ENCODE peak calls at places on chromosomes 11 and 22, in eight cellular contexts. L is GM12878; E is stimulated activated CD8-positive, alpha-beta memory T cell treated with anti-CD3 and anti-CD28 coated beads, Interleukin-4, amount 100 ng/mL, for 48 hours; Z is hippocampal formation; U is activated naive CD4-positive, alpha-beta T cell treated with anti-CD3 and anti-CD28 coated beads, Interleukin-2, amount 50 U/mL, for 16 hours; A is T-cell; D is bronchial epithelial cell; P is G401. T is an unnamed sample.

GRCh38 chr11:66727282-66727882 is 1.6 kb downstream of the SPTBN2 start:
- DNase-seq in L (no peak), E (peak; percentile 36), Z (no peak), U (no peak), A (no peak), D (no peak), P (peak; percentile 79), T (peak; percentile 51)

GRCh38 chr11:61972796-61973602 is 5.6 kb upstream of the FTH1 start:
- DNase-seq in L (no peak), E (no peak), Z (no peak), U (no peak), A (no peak), D (peak; percentile 97), P (peak; percentile 23), T (no peak)

GRCh38 chr11:97948793-97949192 is 1072.0 kb upstream of the CNTN5 start:
- DNase-seq in L (no peak), E (no peak), Z (no peak), U (no peak), A (no peak), D (no peak), P (no peak), T (no peak)

GRCh38 chr22:28053871-28054621 is 135.0 kb upstream of the PITPNB start:
- DNase-seq in L (no peak), E (no peak), Z (no peak), U (no peak), A (no peak), D (no peak), P (no peak), T (no peak)

GRCh38 chr11:4194889-4195288 is 100.3 kb downstream of the RRM1 start:
- DNase-seq in L (no peak), E (no peak), Z (no peak), U (no peak), A (no peak), D (no peak), P (no peak), T (no peak)

GRCh38 chr11:17813391-17814059 is 78.9 kb downstream of the KCNC1 start:
- DNase-seq in L (no peak), E (no peak), Z (no peak), U (no peak), A (no peak), D (no peak), P (peak; percentile 85), T (no peak)

GRCh38 chr11:2688381-2689231 is 11.2 kb downstream of the KCNQ1OT1 start:
- DNase-seq in L (no peak), E (no peak), Z (no peak), U (no peak), A (no peak), D (no peak), P (no peak), T (no peak)

GRCh38 chr11:72787262-72788104 is 6.4 kb downstream of the STARD10 start:
- DNase-seq in L (no peak), E (peak; percentile 33), Z (no peak), U (no peak), A (no peak), D (no peak), P (no peak), T (no peak)

GRCh38 chr11:125952973-125953372 is 7.1 kb downstream of the VSIG10L2 start:
- DNase-seq in L (no peak), E (no peak), Z (no peak), U (no peak), A (no peak), D (no peak), P (peak; percentile 94), T (no peak)

GRCh38 chr11:32153747-32154146 is 62.9 kb downstream of the RCN1 start:
- DNase-seq in L (no peak), E (no peak), Z (no peak), U (no peak), A (no peak), D (no peak), P (no peak), T (no peak)

GRCh38 chr11:95888439-95888838 is 35.5 kb downstream of the MTMR2 start:
- DNase-seq in L (no peak), E (no peak), Z (no peak), U (no peak), A (no peak), D (peak; percentile 15), P (no peak), T (no peak)

GRCh38 chr11:111452146-111452545 is 60.0 kb downstream of the BTG4 start:
- DNase-seq in L (no peak), E (no peak), Z (no peak), U (no peak), A (no peak), D (peak; percentile 37), P (no peak), T (no peak)

GRCh38 chr11:95790933-95791247 is 592 bp downstream of the CEP57 start:
- DNase-seq in L (peak; percentile 24), E (peak; percentile 74), Z (no peak), U (peak; percentile 54), A (peak; percentile 37), D (peak; percentile 70), P (peak; percentile 65), T (peak; percentile 72)

GRCh38 chr11:5596611-5597201 is at the start of gene TRIM6:
- DNase-seq in L (no peak), E (peak; percentile 32), Z (no peak), U (no peak), A (no peak), D (peak; percentile 29), P (no peak), T (no peak)

GRCh38 chr11:113274708-113275582 is 39.4 kb upstream of the TTC12 start:
- DNase-seq in L (no peak), E (no peak), Z (no peak), U (no peak), A (no peak), D (peak; percentile 36), P (no peak), T (peak; percentile 42)

GRCh38 chr11:75771646-75772410 is 3.2 kb downstream of the DGAT2 start:
- DNase-seq in L (no peak), E (no peak), Z (no peak), U (no peak), A (no peak), D (peak; percentile 93), P (no peak), T (no peak)

GRCh38 chr11:47161134-47161854 is 15.4 kb downstream of the ARFGAP2 start:
- DNase-seq in L (no peak), E (peak; percentile 69), Z (peak; percentile 42), U (peak; percentile 63), A (peak; percentile 50), D (peak; percentile 37), P (peak; percentile 75), T (no peak)

GRCh38 chr11:134164490-134165370 is 59.0 kb downstream of the NCAPD3 start:
- DNase-seq in L (no peak), E (no peak), Z (no peak), U (no peak), A (no peak), D (no peak), P (no peak), T (no peak)

GRCh38 chr11:80103149-80103859 is 662.5 kb upstream of the TENM4 start:
- DNase-seq in L (no peak), E (no peak), Z (no peak), U (no peak), A (no peak), D (peak; percentile 91), P (no peak), T (no peak)

GRCh38 chr22:26885441-26886261 is 228.3 kb downstream of the MIAT start:
- DNase-seq in L (no peak), E (no peak), Z (no peak), U (no peak), A (no peak), D (no peak), P (no peak), T (no peak)

GRCh38 chr22:37274380-37274862 is 7.9 kb upstream of the CYTH4 start:
- DNase-seq in L (no peak), E (no peak), Z (peak; percentile 19), U (no peak), A (no peak), D (no peak), P (no peak), T (no peak)

GRCh38 chr11:12224537-12224893 is 114.1 kb downstream of the MICAL2 start:
- DNase-seq in L (peak; percentile 65), E (peak; percentile 95), Z (no peak), U (peak; percentile 70), A (peak; percentile 92), D (peak; percentile 88), P (peak; percentile 93), T (peak; percentile 17)

GRCh38 chr22:41226728-41227655 is 13.7 kb downstream of the CHADL start:
- DNase-seq in L (no peak), E (no peak), Z (no peak), U (no peak), A (no peak), D (no peak), P (no peak), T (no peak)

GRCh38 chr22:38707346-38707745 is 1.6 kb downstream of the GTPBP1 start:
- DNase-seq in L (no peak), E (no peak), Z (no peak), U (no peak), A (no peak), D (peak; percentile 89), P (no peak), T (no peak)

GRCh38 chr11:88297320-88298263 is 39.9 kb downstream of the CTSC start:
- DNase-seq in L (no peak), E (no peak), Z (no peak), U (no peak), A (no peak), D (no peak), P (no peak), T (no peak)

GRCh38 chr11:126080206-126080941 is 17.7 kb upstream of the CDON start:
- DNase-seq in L (no peak), E (no peak), Z (no peak), U (no peak), A (no peak), D (peak; percentile 33), P (peak; percentile 32), T (no peak)

GRCh38 chr11:69718147-69718546 is 14.3 kb upstream of the FGF19 start:
- DNase-seq in L (no peak), E (peak; percentile 45), Z (no peak), U (no peak), A (no peak), D (no peak), P (peak; percentile 40), T (no peak)

GRCh38 chr11:10864688-10865087 is 6.8 kb upstream of the ZBED5 start:
- DNase-seq in L (no peak), E (no peak), Z (no peak), U (no peak), A (no peak), D (no peak), P (no peak), T (no peak)

GRCh38 chr11:119791701-119792151 is 62.7 kb upstream of the NECTIN1 start:
- DNase-seq in L (no peak), E (no peak), Z (no peak), U (no peak), A (no peak), D (no peak), P (no peak), T (peak; percentile 62)

GRCh38 chr11:17391493-17392355 is 3.3 kb upstream of the KCNJ11 start:
- DNase-seq in L (no peak), E (no peak), Z (no peak), U (no peak), A (no peak), D (no peak), P (no peak), T (no peak)

GRCh38 chr11:45556851-45557707 is 108.3 kb downstream of the CHST1 start:
- DNase-seq in L (no peak), E (no peak), Z (no peak), U (no peak), A (no peak), D (peak; percentile 9), P (no peak), T (no peak)

GRCh38 chr22:49392247-49392646 is 435.4 kb downstream of the BRD1 start:
- DNase-seq in L (no peak), E (no peak), Z (no peak), U (no peak), A (no peak), D (no peak), P (no peak), T (no peak)